ENCODE peak calls at places on chromosomes 4 and X, in five cellular contexts. One of them, this sample, is unnamed.

GRCh38 chrX:42151808-42152207 is 228.5 kb upstream of the CASK start:
- DNase-seq in Caco-2: no peak
- DNase-seq in tibial nerve: no peak
- DNase-seq in psoas muscle: no peak
- DNase-seq in GM23338: no peak
- DNase-seq in this sample: no peak

GRCh38 chrX:150690126-150690525 is 3.1 kb upstream of the MTMR1 start:
- DNase-seq in Caco-2: no peak
- DNase-seq in tibial nerve: no peak
- DNase-seq in psoas muscle: no peak
- DNase-seq in GM23338: no peak
- DNase-seq in this sample: no peak

GRCh38 chr4:110309686-110310085 is 111.3 kb upstream of the ELOVL6 start:
- DNase-seq in Caco-2: no peak
- DNase-seq in tibial nerve: no peak
- DNase-seq in psoas muscle: no peak
- DNase-seq in GM23338: no peak
- DNase-seq in this sample: no peak

GRCh38 chr4:154739111-154739510 is 4.7 kb upstream of the LRAT start:
- DNase-seq in Caco-2: no peak
- DNase-seq in tibial nerve: no peak
- DNase-seq in psoas muscle: no peak
- DNase-seq in GM23338: peak; percentile 45
- DNase-seq in this sample: no peak

GRCh38 chrX:37812110-37812509 is 32.3 kb downstream of the CYBB start:
- DNase-seq in Caco-2: no peak
- DNase-seq in tibial nerve: no peak
- DNase-seq in psoas muscle: no peak
- DNase-seq in GM23338: no peak
- DNase-seq in this sample: no peak

GRCh38 chr4:48329976-48330375 is 11.4 kb upstream of the SLAIN2 start:
- DNase-seq in Caco-2: no peak
- DNase-seq in tibial nerve: no peak
- DNase-seq in psoas muscle: no peak
- DNase-seq in GM23338: no peak
- DNase-seq in this sample: no peak

GRCh38 chr4:121277194-121278105 is 103.4 kb downstream of the QRFPR start:
- DNase-seq in Caco-2: peak; percentile 45
- DNase-seq in tibial nerve: no peak
- DNase-seq in psoas muscle: no peak
- DNase-seq in GM23338: peak; percentile 58
- DNase-seq in this sample: no peak

GRCh38 chrX:23745786-23746185 is 2.7 kb upstream of the ACOT9 start:
- DNase-seq in Caco-2: no peak
- DNase-seq in tibial nerve: no peak
- DNase-seq in psoas muscle: no peak
- DNase-seq in GM23338: no peak
- DNase-seq in this sample: no peak

GRCh38 chr4:161767116-161767515 is 396.7 kb downstream of the FSTL5 start:
- DNase-seq in Caco-2: no peak
- DNase-seq in tibial nerve: no peak
- DNase-seq in psoas muscle: no peak
- DNase-seq in GM23338: no peak
- DNase-seq in this sample: no peak

GRCh38 chr4:75497133-75497532 is 17.1 kb downstream of the RCHY1 start:
- DNase-seq in Caco-2: no peak
- DNase-seq in tibial nerve: no peak
- DNase-seq in psoas muscle: no peak
- DNase-seq in GM23338: no peak
- DNase-seq in this sample: no peak

GRCh38 chr4:122921971-122922876 is at the start of gene NUDT6:
- DNase-seq in Caco-2: peak; percentile 61
- DNase-seq in tibial nerve: peak; percentile 28
- DNase-seq in psoas muscle: peak; percentile 55
- DNase-seq in GM23338: peak; percentile 86
- DNase-seq in this sample: peak; percentile 83

GRCh38 chr4:121728066-121728465 is 31.3 kb upstream of the ANXA5 start:
- DNase-seq in Caco-2: no peak
- DNase-seq in tibial nerve: no peak
- DNase-seq in psoas muscle: peak; percentile 13
- DNase-seq in GM23338: no peak
- DNase-seq in this sample: no peak

GRCh38 chr4:151021637-151022334 is 6.7 kb upstream of the LRBA start:
- DNase-seq in Caco-2: no peak
- DNase-seq in tibial nerve: no peak
- DNase-seq in psoas muscle: no peak
- DNase-seq in GM23338: no peak
- DNase-seq in this sample: no peak

GRCh38 chr4:74088396-74088795 is 10.6 kb downstream of the CXCL2 start:
- DNase-seq in Caco-2: no peak
- DNase-seq in tibial nerve: no peak
- DNase-seq in psoas muscle: no peak
- DNase-seq in GM23338: no peak
- DNase-seq in this sample: no peak

GRCh38 chr4:76601791-76602190 is 166.8 kb downstream of the SHROOM3 start:
- DNase-seq in Caco-2: no peak
- DNase-seq in tibial nerve: no peak
- DNase-seq in psoas muscle: no peak
- DNase-seq in GM23338: no peak
- DNase-seq in this sample: no peak

GRCh38 chr4:2931765-2932560 is 31.2 kb downstream of the NOP14 start:
- DNase-seq in Caco-2: no peak
- DNase-seq in tibial nerve: peak; percentile 44
- DNase-seq in psoas muscle: peak; percentile 64
- DNase-seq in GM23338: peak; percentile 63
- DNase-seq in this sample: peak; percentile 85

GRCh38 chrX:150355898-150356297 is 7.2 kb upstream of the MAMLD1 start:
- DNase-seq in Caco-2: no peak
- DNase-seq in tibial nerve: no peak
- DNase-seq in psoas muscle: no peak
- DNase-seq in GM23338: no peak
- DNase-seq in this sample: no peak

GRCh38 chr4:3315566-3315965 is 22.7 kb downstream of the RGS12 start:
- DNase-seq in Caco-2: no peak
- DNase-seq in tibial nerve: no peak
- DNase-seq in psoas muscle: no peak
- DNase-seq in GM23338: no peak
- DNase-seq in this sample: no peak

GRCh38 chr4:11529625-11530201 is 101.0 kb upstream of the HS3ST1 start:
- DNase-seq in Caco-2: no peak
- DNase-seq in tibial nerve: no peak
- DNase-seq in psoas muscle: no peak
- DNase-seq in GM23338: no peak
- DNase-seq in this sample: no peak

GRCh38 chrX:6729581-6729980 is 194.7 kb upstream of the VCX3A start:
- DNase-seq in Caco-2: peak; percentile 3
- DNase-seq in tibial nerve: no peak
- DNase-seq in psoas muscle: no peak
- DNase-seq in GM23338: no peak
- DNase-seq in this sample: no peak

GRCh38 chr4:37733230-37733904 is 47.2 kb upstream of the RELL1 start:
- DNase-seq in Caco-2: peak; percentile 29
- DNase-seq in tibial nerve: no peak
- DNase-seq in psoas muscle: no peak
- DNase-seq in GM23338: no peak
- DNase-seq in this sample: no peak

GRCh38 chr4:172698256-172698655 is 470.4 kb upstream of the GALNT7 start:
- DNase-seq in Caco-2: no peak
- DNase-seq in tibial nerve: no peak
- DNase-seq in psoas muscle: no peak
- DNase-seq in GM23338: no peak
- DNase-seq in this sample: no peak

GRCh38 chr4:176499518-176499917 is 179.8 kb downstream of the SPCS3 start:
- DNase-seq in Caco-2: no peak
- DNase-seq in tibial nerve: no peak
- DNase-seq in psoas muscle: no peak
- DNase-seq in GM23338: no peak
- DNase-seq in this sample: no peak

GRCh38 chrX:134676440-134676839 is 18.2 kb upstream of the PLAC1 start:
- DNase-seq in Caco-2: no peak
- DNase-seq in tibial nerve: no peak
- DNase-seq in psoas muscle: no peak
- DNase-seq in GM23338: no peak
- DNase-seq in this sample: no peak

GRCh38 chr4:140099993-140100392 is 54.0 kb downstream of the MAML3 start:
- DNase-seq in Caco-2: no peak
- DNase-seq in tibial nerve: no peak
- DNase-seq in psoas muscle: peak; percentile 34
- DNase-seq in GM23338: no peak
- DNase-seq in this sample: no peak

DNA sequence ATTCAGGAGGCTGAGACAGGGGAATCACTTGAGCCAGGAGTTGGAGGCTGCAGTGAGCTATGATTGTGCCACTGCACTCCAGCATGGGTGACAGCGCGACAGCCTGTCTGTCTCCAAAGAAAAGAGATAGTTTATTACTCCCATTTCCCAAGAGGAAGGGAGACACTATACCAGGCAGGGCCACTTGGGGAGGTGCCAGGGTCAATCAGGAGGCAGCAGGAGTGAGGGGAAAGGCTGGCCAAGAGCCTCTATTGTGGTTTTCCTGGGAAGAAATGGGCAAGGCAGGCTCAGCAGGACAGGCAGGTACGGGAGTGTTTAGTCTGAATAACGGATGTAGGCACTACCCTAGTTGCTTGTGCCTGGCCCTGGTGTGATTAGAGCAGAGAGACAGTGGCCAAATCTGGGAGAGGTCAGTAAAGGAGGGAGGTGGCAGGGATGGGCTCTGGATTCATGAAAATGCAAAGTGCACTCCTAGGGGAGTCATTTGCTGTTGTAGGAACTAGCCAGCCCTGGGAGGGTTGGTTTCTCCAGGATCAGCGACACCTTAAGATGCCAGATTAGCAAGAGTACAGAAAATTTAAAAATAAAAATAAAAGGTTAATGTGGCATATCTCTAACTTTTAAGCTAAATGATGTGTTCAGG is 20.2 kb upstream of the CDKN2AIP start:
- DNase-seq in Caco-2: no peak
- DNase-seq in tibial nerve: no peak
- DNase-seq in psoas muscle: no peak
- DNase-seq in GM23338: no peak
- DNase-seq in this sample: no peak
- H3K36me3 ChIP-seq in Caco-2: no peaks in the 10 kb centered on the region
- H3K36me3 ChIP-seq in tibial nerve: no peaks in the 10 kb centered on the region
- H3K36me3 ChIP-seq in psoas muscle: no peaks in the 10 kb centered on the region
- H3K36me3 ChIP-seq in GM23338: no peaks in the 10 kb centered on the region
- H3K36me3 ChIP-seq in this sample: no peaks in the 10 kb centered on the region

GRCh38 chr4:15737255-15737654 is 34.4 kb downstream of the BST1 start:
- DNase-seq in Caco-2: no peak
- DNase-seq in tibial nerve: no peak
- DNase-seq in psoas muscle: no peak
- DNase-seq in GM23338: no peak
- DNase-seq in this sample: no peak

GRCh38 chr4:15736514-15737050 is 33.7 kb downstream of the BST1 start:
- DNase-seq in Caco-2: no peak
- DNase-seq in tibial nerve: no peak
- DNase-seq in psoas muscle: no peak
- DNase-seq in GM23338: no peak
- DNase-seq in this sample: no peak

GRCh38 chr4:15740764-15741404 is 37.2 kb upstream of the CD38 start:
- DNase-seq in Caco-2: peak; percentile 14
- DNase-seq in tibial nerve: no peak
- DNase-seq in psoas muscle: no peak
- DNase-seq in GM23338: no peak
- DNase-seq in this sample: no peak

GRCh38 chr4:15738877-15739276 is 36.0 kb downstream of the BST1 start:
- DNase-seq in Caco-2: no peak
- DNase-seq in tibial nerve: no peak
- DNase-seq in psoas muscle: no peak
- DNase-seq in GM23338: no peak
- DNase-seq in this sample: no peak

DNA sequence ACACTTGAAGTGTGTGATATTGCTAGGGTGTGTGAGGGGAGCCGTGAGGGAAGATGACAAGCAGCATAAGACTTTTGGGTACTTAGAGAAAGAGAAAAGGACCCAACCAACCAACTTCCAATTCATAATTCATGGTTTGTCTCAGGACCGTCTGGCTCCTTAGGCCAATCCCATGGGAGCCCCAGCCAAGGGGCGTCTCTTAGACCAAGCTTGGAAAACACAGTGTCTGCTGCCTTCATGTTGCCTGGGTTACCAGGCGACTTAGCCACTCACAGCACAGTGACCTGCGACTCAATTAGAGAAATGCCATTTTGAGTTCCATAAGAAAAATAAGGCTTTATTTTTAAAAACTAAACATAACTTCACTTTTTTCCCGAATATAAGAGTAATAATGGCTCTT is 32.7 kb downstream of the BST1 start:
- DNase-seq in Caco-2: no peak
- DNase-seq in tibial nerve: no peak
- DNase-seq in psoas muscle: no peak
- DNase-seq in GM23338: no peak
- DNase-seq in this sample: no peak
- H3K4me3 ChIP-seq in Caco-2: no peak overlapping the region
- H3K4me3 ChIP-seq in tibial nerve: no peak overlapping the region
- H3K4me3 ChIP-seq in psoas muscle: no peak overlapping the region
- H3K4me3 ChIP-seq in GM23338: no peak overlapping the region
- H3K4me3 ChIP-seq in this sample: no peak overlapping the region

DNA sequence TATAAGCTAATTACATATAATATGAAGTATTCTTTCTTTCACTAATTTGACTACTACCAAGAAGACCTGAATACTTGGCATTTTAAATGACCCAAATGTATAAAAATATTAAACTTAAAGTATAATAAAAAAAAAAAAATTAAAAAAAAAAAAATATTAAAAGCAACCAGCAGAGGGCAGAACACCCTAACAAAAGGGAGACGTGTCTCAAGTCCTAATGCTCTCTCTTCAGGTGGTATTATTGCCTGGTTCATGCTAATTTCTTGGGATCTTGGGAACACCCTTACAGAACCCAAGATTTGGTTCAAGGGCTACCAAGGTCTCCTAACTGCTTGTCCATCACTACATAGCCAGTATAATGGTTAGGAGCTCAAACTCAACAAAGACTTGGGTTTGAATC is 754.8 kb downstream of the RAB28 start:
- DNase-seq in Caco-2: no peak
- DNase-seq in tibial nerve: no peak
- DNase-seq in psoas muscle: no peak
- DNase-seq in GM23338: peak; percentile 47
- DNase-seq in this sample: no peak
- TF ChIP-seq CTCF in Caco-2: no peak
- TF ChIP-seq CTCF in tibial nerve: no peak
- TF ChIP-seq CTCF in psoas muscle: peak; percentile 35
- TF ChIP-seq CTCF in GM23338: peak; percentile 63
- TF ChIP-seq CTCF in this sample: peak; percentile 29

GRCh38 chr4:52606766-52607165 is 52.3 kb downstream of the USP46 start:
- DNase-seq in Caco-2: no peak
- DNase-seq in tibial nerve: no peak
- DNase-seq in psoas muscle: no peak
- DNase-seq in GM23338: no peak
- DNase-seq in this sample: no peak

GRCh38 chr4:52611030-52611555 is 48.0 kb downstream of the USP46 start:
- DNase-seq in Caco-2: no peak
- DNase-seq in tibial nerve: no peak
- DNase-seq in psoas muscle: no peak
- DNase-seq in GM23338: no peak
- DNase-seq in this sample: no peak

GRCh38 chr4:52604215-52604614 is 54.9 kb downstream of the USP46 start:
- DNase-seq in Caco-2: no peak
- DNase-seq in tibial nerve: no peak
- DNase-seq in psoas muscle: no peak
- DNase-seq in GM23338: no peak
- DNase-seq in this sample: no peak

GRCh38 chr4:52600275-52600674 is 58.8 kb downstream of the USP46 start:
- DNase-seq in Caco-2: no peak
- DNase-seq in tibial nerve: no peak
- DNase-seq in psoas muscle: no peak
- DNase-seq in GM23338: no peak
- DNase-seq in this sample: no peak

GRCh38 chr4:52606040-52606439 is 53.1 kb downstream of the USP46 start:
- DNase-seq in Caco-2: no peak
- DNase-seq in tibial nerve: no peak
- DNase-seq in psoas muscle: no peak
- DNase-seq in GM23338: no peak
- DNase-seq in this sample: no peak
- H3K36me3 ChIP-seq in Caco-2: no peaks in the 10 kb centered on the region
- H3K36me3 ChIP-seq in tibial nerve: peaks cover 82% of the 10 kb centered on the region
- H3K36me3 ChIP-seq in psoas muscle: peaks cover 18% of the 10 kb centered on the region
- H3K36me3 ChIP-seq in GM23338: peaks cover 17% of the 10 kb centered on the region
- H3K36me3 ChIP-seq in this sample: peaks cover 3% of the 10 kb centered on the region